ENCODE peak calls at places on chromosomes 4 and X, in five cellular contexts. R is K562, U is HepG2, P is GM12878, M is H1. L is an unnamed sample.

GRCh38 chr4:705278-706082 is at the start of gene PCGF3:
- DNase-seq in R (peak), P (peak), U (peak), M (peak), L (peak)

GRCh38 chrX:147978931-147979330 is 2.2 kb upstream of the FMR1NB start:
- DNase-seq in R (no peak), U (no peak), M (no peak), P (no peak), L (no peak)

GRCh38 chr4:152556283-152556682 is 20.4 kb upstream of the FBXW7 start:
- DNase-seq in U (no peak), M (no peak), R (no peak), P (no peak), L (no peak)

GRCh38 chr4:113625902-113626301 is 135.6 kb downstream of the CAMK2D start:
- DNase-seq in R (no peak), P (no peak), M (no peak), U (no peak), L (no peak)

GRCh38 chrX:40108959-40109287 is 11.2 kb upstream of the BCOR start:
- DNase-seq in P (no peak), R (peak), U (no peak), M (peak), L (peak)

GRCh38 chr4:121696140-121696640 is 590 bp downstream of the ANXA5 start:
- DNase-seq in R (peak), P (no peak), M (peak), U (peak), L (no peak)

GRCh38 chr4:184471872-184472539 is 2.3 kb downstream of the IRF2 start:
- DNase-seq in U (no peak), P (no peak), M (no peak), R (no peak), L (no peak)

GRCh38 chr4:133866328-133866699 is 335.3 kb downstream of the PABPC4L start:
- DNase-seq in R (no peak), U (no peak), P (no peak), M (no peak), L (no peak)

GRCh38 chr4:162560073-162560472 is 396.3 kb upstream of the FSTL5 start:
- DNase-seq in P (no peak), M (no peak), R (no peak), U (no peak), L (no peak)

GRCh38 chr4:1200425-1201035 is 28.1 kb upstream of the SPON2 start:
- DNase-seq in R (peak), M (no peak), U (no peak), P (no peak), L (no peak)

GRCh38 chrX:71098302-71098701 is 2.7 kb downstream of the FOXO4 start:
- DNase-seq in R (peak), P (no peak), U (no peak), M (no peak), L (peak)

GRCh38 chr4:158750379-158750778 is 18.4 kb upstream of the FNIP2 start:
- DNase-seq in M (no peak), P (no peak), R (no peak), U (no peak), L (no peak)

GRCh38 chr4:84091266-84091665 is 407.8 kb downstream of the NKX6-1 start:
- DNase-seq in P (no peak), U (no peak), M (no peak), R (no peak), L (no peak)

GRCh38 chr4:85092943-85093342 is 126.5 kb upstream of the WDFY3 start:
- DNase-seq in P (no peak), M (no peak), R (no peak), U (no peak), L (no peak)

GRCh38 chr4:48337726-48338125 is 3.6 kb upstream of the SLAIN2 start:
- DNase-seq in U (no peak), M (no peak), P (no peak), R (no peak), L (no peak)

GRCh38 chr4:163221467-163221866 is 54.8 kb upstream of the NAF1 start:
- DNase-seq in U (no peak), M (no peak), P (no peak), R (no peak), L (no peak)

GRCh38 chr4:26568446-26568994 is 15.4 kb upstream of the TBC1D19 start:
- DNase-seq in P (no peak), M (no peak), U (no peak), R (no peak), L (no peak)

GRCh38 chr4:53861856-53862610 is 202.4 kb downstream of the CHIC2 start:
- DNase-seq in M (no peak), U (no peak), R (no peak), P (no peak), L (peak)

GRCh38 chr4:94274912-94275311 is 67.2 kb downstream of the SMARCAD1 start:
- DNase-seq in R (no peak), U (no peak), M (no peak), P (no peak), L (no peak)

GRCh38 chrX:44431206-44431605 is 87.7 kb upstream of the EFHC2 start:
- DNase-seq in P (no peak), U (peak), M (no peak), R (no peak), L (peak)

GRCh38 chrX:56232221-56233082 is at the start of gene KLF8:
- DNase-seq in M (peak), P (no peak), R (peak), U (no peak), L (no peak)

GRCh38 chr4:41124916-41125548 is 89.3 kb downstream of the APBB2 start:
- DNase-seq in M (no peak), R (no peak), U (peak), P (no peak), L (no peak)

GRCh38 chrX:87338510-87338909 is 179.1 kb upstream of the KLHL4 start:
- DNase-seq in P (no peak), M (no peak), R (no peak), U (peak), L (peak)

GRCh38 chr4:109040441-109040840 is 262.0 kb downstream of the COL25A1 start:
- DNase-seq in M (no peak), U (no peak), P (no peak), R (no peak), L (no peak)

GRCh38 chr4:498328-498919 is 532 bp downstream of the ZNF721 start:
- DNase-seq in R (no peak), U (peak), P (no peak), M (no peak), L (peak)

GRCh38 chrX:110004210-110004609 is 1.3 kb downstream of the TMEM164 start:
- DNase-seq in U (peak), R (no peak), P (no peak), M (no peak), L (peak)

GRCh38 chr4:16226816-16227461 is 668 bp upstream of the TAPT1 start:
- DNase-seq in R (peak), P (no peak), U (peak), M (peak), L (no peak)

GRCh38 chr4:125389713-125390112 is 75.0 kb downstream of the FAT4 start:
- DNase-seq in P (no peak), R (no peak), M (no peak), U (no peak), L (no peak)

GRCh38 chr4:84215218-84215617 is 283.9 kb downstream of the NKX6-1 start:
- DNase-seq in M (no peak), P (no peak), U (no peak), R (no peak), L (no peak)

GRCh38 chr4:39151120-39151713 is 31.1 kb upstream of the WDR19 start:
- DNase-seq in U (no peak), R (no peak), P (no peak), M (no peak), L (no peak)

GRCh38 chr4:108527729-108528128 is 92.6 kb upstream of the RPL34 start:
- DNase-seq in M (no peak), U (no peak), R (no peak), P (no peak), L (no peak)

GRCh38 chr4:169621754-169622481 is 1.5 kb downstream of the CLCN3 start:
- DNase-seq in U (peak), P (no peak), M (no peak), R (no peak), L (peak)

GRCh38 chrX:5672099-5672498 is 556.6 kb downstream of the NLGN4X start:
- DNase-seq in M (no peak), R (no peak), P (no peak), U (no peak), L (no peak)

GRCh38 chr4:186693159-186693815 is 30.4 kb downstream of the FAT1 start:
- DNase-seq in P (no peak), R (peak), U (no peak), M (no peak), L (peak)

GRCh38 chrX:8873956-8874355 is 72.8 kb upstream of the FAM9A start:
- DNase-seq in R (no peak), M (no peak), U (no peak), P (no peak), L (no peak)

GRCh38 chr4:75497133-75497532 is 17.1 kb downstream of the RCHY1 start:
- DNase-seq in P (no peak), R (no peak), U (no peak), M (no peak), L (no peak)

GRCh38 chr4:77073981-77074865 is 1.6 kb downstream of the CCNI start:
- DNase-seq in M (no peak), U (no peak), R (no peak), P (no peak), L (no peak)

GRCh38 chrX:42920752-42921151 is 142.8 kb upstream of the PPP1R2C start:
- DNase-seq in P (no peak), R (no peak), U (no peak), M (no peak), L (no peak)
- TF ChIP-seq KDM1A in P (no peak), R (no peak), U (no peak), M (no peak), L (no peak)

GRCh38 chr4:120520761-120521160 is 401.8 kb downstream of the PRDM5 start:
- DNase-seq in R (no peak), M (no peak), P (no peak), U (no peak), L (no peak)

GRCh38 chr4:120517966-120518365 is 404.6 kb downstream of the PRDM5 start:
- DNase-seq in R (peak), P (peak), M (no peak), U (peak), L (peak)
- TF ChIP-seq KDM1A in R (no peak), P (no peak), M (no peak), U (no peak), L (no peak)

GRCh38 chr4:82630079-82630478 is 68.3 kb upstream of the TMEM150C start:
- DNase-seq in R (no peak), M (no peak), U (no peak), P (no peak), L (no peak)
- TF ChIP-seq KDM1A in R (no peak), M (no peak), U (no peak), P (no peak), L (no peak)

GRCh38 chrX:41332005-41332404 is 2.0 kb upstream of the DDX3X start:
- DNase-seq in P (no peak), U (no peak), R (no peak), M (no peak), L (no peak)

GRCh38 chrX:41329101-41329500 is 4.9 kb upstream of the DDX3X start:
- DNase-seq in R (no peak), P (no peak), M (no peak), U (no peak), L (no peak)

GRCh38 chrX:41326431-41326830 is 7.5 kb upstream of the DDX3X start:
- DNase-seq in M (no peak), P (no peak), R (no peak), U (no peak), L (no peak)

GRCh38 chrX:41322821-41323603 is 10.9 kb upstream of the DDX3X start:
- DNase-seq in R (no peak), P (no peak), M (no peak), U (no peak), L (no peak)

DNA sequence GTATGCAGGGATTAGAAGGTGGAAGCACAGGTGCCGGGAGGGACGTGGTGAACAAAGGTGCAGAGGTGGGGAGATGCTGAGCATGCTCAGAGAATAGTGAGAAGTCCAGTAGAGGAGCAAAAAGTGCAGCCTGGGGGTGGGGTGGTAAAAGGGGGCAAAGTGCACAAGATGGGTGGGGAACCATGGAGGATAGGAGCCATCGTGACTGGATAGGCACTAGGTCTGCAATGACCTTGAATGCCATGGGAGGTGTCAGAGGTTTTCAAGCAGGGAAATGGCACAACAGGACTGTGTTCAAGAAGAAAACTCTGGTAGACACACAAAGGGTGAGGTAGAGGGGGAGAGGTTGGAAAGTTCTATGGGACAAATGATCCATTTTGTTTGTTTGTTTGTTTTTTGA is 6.6 kb upstream of the DDX3X start:
- DNase-seq in M (no peak), P (no peak), U (peak), R (no peak), L (no peak)
- TF ChIP-seq KDM1A in M (no peak), P (no peak), U (no peak), R (no peak), L (no peak)